ENCODE peak calls at places on chromosomes 16 and 17, in ten cellular contexts. X is heart left ventricle, H is AG04450, K is adrenal gland, O is heart right ventricle, C is neural progenitor cell, I is psoas muscle, S is upper lobe of right lung, R is dorsolateral prefrontal cortex, W is caudate nucleus. J is an unnamed sample.

GRCh38 chr17:64992325-64992802 is 64.2 kb downstream of the GNA13 start:
- DNase-seq in W (no peak), X (no peak), R (no peak), O (no peak), I (no peak), S (no peak), C (no peak), K (peak; percentile 57), H (no peak), J (no peak)

GRCh38 chr17:70863436-70864248 is 694.3 kb downstream of the KCNJ2 start:
- DNase-seq in C (no peak), W (no peak), O (no peak), I (no peak), X (no peak), S (no peak), H (no peak), R (no peak), K (peak; percentile 68), J (no peak)

GRCh38 chr16:8798535-8799157 is 1.0 kb downstream of the PMM2 start:
- DNase-seq in O (no peak), S (no peak), R (no peak), C (no peak), X (no peak), K (no peak), H (no peak), W (no peak), I (no peak), J (no peak)

GRCh38 chr17:80832266-80832676 is 159.4 kb upstream of the CHMP6 start:
- DNase-seq in I (no peak), X (peak; percentile 37), O (no peak), H (peak; percentile 36), S (peak; percentile 32), C (peak; percentile 42), K (peak; percentile 62), W (no peak), R (peak; percentile 64), J (peak; percentile 72)

GRCh38 chr17:40542562-40543411 is 22.5 kb downstream of the CCR7 start:
- DNase-seq in O (peak; percentile 75), R (peak; percentile 46), I (peak; percentile 88), X (peak; percentile 81), W (no peak), K (peak; percentile 95), H (peak; percentile 92), C (no peak), S (peak; percentile 65), J (no peak)

GRCh38 chr16:21684199-21684598 is 20.4 kb downstream of the OTOA start:
- DNase-seq in K (peak; percentile 26), X (no peak), H (no peak), I (no peak), O (no peak), R (no peak), C (peak; percentile 33), S (no peak), W (no peak), J (no peak)

GRCh38 chr16:84943620-84944019 is 67.7 kb downstream of the ZDHHC7 start:
- DNase-seq in X (no peak), R (no peak), O (no peak), C (no peak), K (no peak), W (no peak), S (no peak), I (no peak), H (no peak), J (no peak)

GRCh38 chr17:68204736-68205135 is 43.1 kb upstream of the AMZ2 start:
- DNase-seq in K (no peak), W (no peak), I (peak; percentile 35), R (no peak), S (peak; percentile 78), O (peak; percentile 38), C (no peak), H (no peak), X (no peak), J (no peak)

GRCh38 chr16:3235856-3236669 is 1.1 kb upstream of the ZNF200 start:
- DNase-seq in I (peak; percentile 55), H (no peak), W (no peak), X (peak; percentile 78), R (no peak), S (peak; percentile 84), O (peak; percentile 47), K (peak; percentile 44), C (peak; percentile 43), J (no peak)

GRCh38 chr17:61408151-61409041 is 8.8 kb downstream of the TBX2 start:
- DNase-seq in C (peak; percentile 38), X (peak; percentile 66), O (no peak), R (peak; percentile 41), H (no peak), K (no peak), S (peak; percentile 61), I (no peak), W (no peak), J (no peak)

GRCh38 chr16:48384305-48384981 is 770 bp downstream of the SIAH1 start:
- DNase-seq in I (peak; percentile 66), R (peak; percentile 73), H (no peak), K (peak; percentile 54), S (peak; percentile 85), O (peak; percentile 74), X (peak; percentile 83), W (peak; percentile 27), C (peak; percentile 91), J (peak; percentile 46)

GRCh38 chr17:76506408-76507328 is 5.4 kb upstream of the RHBDF2 start:
- DNase-seq in W (no peak), X (peak; percentile 91), H (no peak), R (peak; percentile 92), S (peak; percentile 89), I (peak; percentile 85), C (peak; percentile 84), O (peak; percentile 87), K (peak; percentile 73), J (peak; percentile 41)

GRCh38 chr16:68086860-68087268 is 1.7 kb downstream of the NFATC3 start:
- DNase-seq in X (no peak), K (no peak), W (no peak), O (no peak), R (no peak), S (no peak), C (no peak), H (no peak), I (no peak), J (no peak)

GRCh38 chr16:84357191-84357651 is 11.1 kb upstream of the ATP2C2 start:
- DNase-seq in C (no peak), S (no peak), I (no peak), R (no peak), W (no peak), H (no peak), K (no peak), X (no peak), O (no peak), J (no peak)

GRCh38 chr17:19304209-19304608 is 58.3 kb downstream of the B9D1 start:
- DNase-seq in K (peak; percentile 74), C (no peak), I (peak; percentile 21), H (no peak), X (no peak), O (no peak), W (no peak), R (peak; percentile 47), S (peak; percentile 65), J (peak; percentile 52)

GRCh38 chr17:41792835-41793748 is 6.6 kb upstream of the JUP start:
- DNase-seq in C (peak; percentile 31), S (peak; percentile 80), W (no peak), R (no peak), O (peak; percentile 60), X (no peak), I (no peak), H (no peak), K (no peak), J (no peak)

GRCh38 chr16:89423709-89424260 is 66.6 kb downstream of the ANKRD11 start:
- DNase-seq in I (no peak), H (no peak), C (no peak), X (peak; percentile 7), S (no peak), O (no peak), K (no peak), R (no peak), W (no peak), J (no peak)

GRCh38 chr16:53864819-53865491 is 161.0 kb downstream of the FTO start:
- DNase-seq in S (no peak), W (no peak), R (no peak), K (no peak), C (no peak), O (no peak), X (no peak), I (no peak), H (no peak), J (no peak)

GRCh38 chr17:69418535-69418934 is 4.0 kb downstream of the MAP2K6 start:
- DNase-seq in S (no peak), W (no peak), O (no peak), R (no peak), H (no peak), K (no peak), I (no peak), X (no peak), C (no peak), J (no peak)

GRCh38 chr17:50205931-50206505 is 4.6 kb upstream of the COL1A1 start:
- DNase-seq in O (no peak), R (no peak), C (no peak), X (no peak), I (no peak), H (no peak), K (no peak), S (no peak), W (no peak), J (no peak)
- H3K27ac ChIP-seq in O (peak overlapping the region; percentile 58), R (no peak overlapping the region), C (no peak overlapping the region), X (no peak overlapping the region), I (no peak overlapping the region), H (peak overlapping the region; percentile 98), K (no peak overlapping the region), S (peak overlapping the region; percentile 30), W (no peak overlapping the region), J (no peak overlapping the region)

GRCh38 chr16:74461826-74462225 is 40.5 kb upstream of the CLEC18B start:
- DNase-seq in X (no peak), R (no peak), I (no peak), W (no peak), S (no peak), O (no peak), K (no peak), C (no peak), H (no peak), J (no peak)
- H3K27ac ChIP-seq in X (no peak overlapping the region), R (peak overlapping the region; percentile 7), I (no peak overlapping the region), W (peak overlapping the region; percentile 53), S (no peak overlapping the region), O (no peak overlapping the region), K (no peak overlapping the region), C (no peak overlapping the region), H (no peak overlapping the region), J (no peak overlapping the region)

DNA sequence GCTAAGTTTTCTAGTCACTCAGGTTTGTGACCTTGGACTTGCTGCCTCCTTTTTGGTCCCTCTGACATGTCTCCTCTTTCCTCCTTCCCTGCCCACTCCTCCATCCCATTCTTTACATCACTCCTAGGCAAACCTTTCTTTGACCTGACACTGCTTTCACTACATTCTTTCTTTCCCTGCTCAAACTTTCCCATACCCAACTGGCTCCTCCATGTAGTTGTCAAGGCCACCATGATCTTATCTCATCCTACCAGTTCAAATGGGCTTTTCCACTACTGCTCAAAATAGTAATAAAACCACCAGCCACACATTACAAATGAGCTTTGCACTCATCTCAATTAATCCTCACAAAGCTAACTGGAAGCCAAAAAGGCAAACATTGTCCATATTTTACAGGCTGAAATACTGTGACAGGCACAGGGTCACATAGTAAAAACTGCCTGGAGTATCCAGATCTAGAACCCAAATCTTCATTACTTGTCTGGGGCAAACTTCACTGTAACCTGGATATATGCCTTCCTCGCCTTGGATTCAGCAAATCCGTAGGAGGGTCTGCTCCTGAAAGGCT is 14.4 kb downstream of the MRPS23 start:
- DNase-seq in X (no peak), O (no peak), I (no peak), K (no peak), C (no peak), R (no peak), H (no peak), S (no peak), W (no peak), J (no peak)
- H3K27ac ChIP-seq in X (peak overlapping the region; percentile 45), O (peak overlapping the region; percentile 74), I (peak overlapping the region; percentile 68), K (peak overlapping the region; percentile 46), C (no peak overlapping the region), R (peak overlapping the region; percentile 76), H (no peak overlapping the region), S (no peak overlapping the region), W (no peak overlapping the region), J (no peak overlapping the region)

GRCh38 chr16:1431497-1432270 is 806 bp downstream of the PERCC1 start:
- DNase-seq in C (no peak), X (peak; percentile 60), O (no peak), H (no peak), I (no peak), W (no peak), S (no peak), K (no peak), R (no peak), J (no peak)
- H3K27ac ChIP-seq in C (no peak overlapping the region), X (peak overlapping the region; percentile 77), O (peak overlapping the region; percentile 82), H (no peak overlapping the region), I (no peak overlapping the region), W (no peak overlapping the region), S (no peak overlapping the region), K (no peak overlapping the region), R (no peak overlapping the region), J (no peak overlapping the region)